ENCODE peak calls at places on chromosome 6, in six cellular contexts. Q is RWPE1, K is heart right ventricle, I is AG09309, E is sigmoid colon, A is WTC11. W is an unnamed sample.
A peak's percentile ranks its signal among the peaks of the same experiment; 100 is the strongest.

GRCh38 chr6:24385536-24386269 is 17.0 kb upstream of the MRS2 start:
- DNase-seq in A (no peak), E (no peak), I (no peak), Q (no peak), K (no peak), W (no peak)

GRCh38 chr6:27922949-27923348 is 10.8 kb upstream of the OR2B2 start:
- DNase-seq in Q (no peak), A (no peak), I (no peak), E (no peak), K (no peak), W (no peak)

GRCh38 chr6:130912451-130912850 is 85.2 kb downstream of the SMLR1 start:
- DNase-seq in I (no peak), K (no peak), E (no peak), Q (no peak), A (no peak), W (no peak)

GRCh38 chr6:128806274-128806673 is 76.7 kb upstream of the LAMA2 start:
- DNase-seq in I (no peak), A (no peak), E (peak; percentile 54), K (no peak), Q (no peak), W (no peak)

GRCh38 chr6:85684125-85684808 is 41.6 kb upstream of the SYNCRIP start:
- DNase-seq in I (no peak), K (no peak), Q (no peak), E (no peak), A (no peak), W (no peak)

GRCh38 chr6:160172704-160173103 is 51.1 kb downstream of the SLC22A1 start:
- DNase-seq in Q (no peak), A (no peak), K (no peak), E (peak; percentile 74), I (no peak), W (no peak)

GRCh38 chr6:132498638-132499037 is 14.3 kb downstream of the STX7 start:
- DNase-seq in E (no peak), A (no peak), I (no peak), K (no peak), Q (no peak), W (no peak)

GRCh38 chr6:158437571-158437970 is 122.3 kb upstream of the TMEM181 start:
- DNase-seq in K (no peak), A (no peak), I (no peak), E (no peak), Q (no peak), W (no peak)

GRCh38 chr6:24743265-24743943 is 24.4 kb upstream of the C6orf62 start:
- DNase-seq in Q (peak; percentile 93), E (no peak), I (peak; percentile 91), K (no peak), A (no peak), W (peak; percentile 86)

GRCh38 chr6:169208011-169208410 is 45.6 kb downstream of the THBS2 start:
- DNase-seq in E (no peak), Q (no peak), K (no peak), A (no peak), I (no peak), W (no peak)

GRCh38 chr6:142313284-142313683 is 11.5 kb downstream of the ADGRG6 start:
- DNase-seq in K (no peak), A (no peak), I (no peak), E (no peak), Q (no peak), W (peak; percentile 15)

GRCh38 chr6:156773476-156773875 is 3.7 kb upstream of the ARID1B start:
- DNase-seq in A (no peak), E (no peak), I (no peak), Q (no peak), K (no peak), W (no peak)

GRCh38 chr6:41022294-41022693 is 16.7 kb downstream of the UNC5CL start:
- DNase-seq in I (no peak), E (no peak), Q (no peak), A (no peak), K (no peak), W (no peak)

GRCh38 chr6:78436335-78436734 is 431.0 kb upstream of the IRAK1BP1 start:
- DNase-seq in Q (peak; percentile 10), A (no peak), E (no peak), K (no peak), I (peak; percentile 24), W (no peak)

GRCh38 chr6:52407467-52407866 is 12.7 kb upstream of the EFHC1 start:
- DNase-seq in A (no peak), I (no peak), K (no peak), Q (peak; percentile 55), E (no peak), W (no peak)

GRCh38 chr6:149728499-149729234 is 10.8 kb upstream of the LATS1 start:
- DNase-seq in Q (no peak), E (no peak), K (no peak), I (no peak), A (no peak), W (no peak)

GRCh38 chr6:1311400-1312192 is at the start of gene FOXQ1:
- DNase-seq in E (no peak), Q (peak; percentile 66), K (no peak), A (peak; percentile 70), I (no peak), W (no peak)

GRCh38 chr6:170182781-170183120 is 108.1 kb downstream of the DLL1 start:
- DNase-seq in E (no peak), Q (no peak), K (no peak), I (no peak), A (no peak), W (no peak)

GRCh38 chr6:88512951-88513350 is 346.8 kb upstream of the CNR1 start:
- DNase-seq in Q (peak; percentile 11), A (no peak), K (no peak), E (no peak), I (no peak), W (no peak)

GRCh38 chr6:40782355-40782754 is 195.2 kb upstream of the LRFN2 start:
- DNase-seq in K (no peak), I (no peak), E (no peak), A (no peak), Q (no peak), W (no peak)

GRCh38 chr6:89938014-89938413 is 43.7 kb downstream of the GJA10 start:
- DNase-seq in K (no peak), A (no peak), I (no peak), E (no peak), Q (no peak), W (no peak)

GRCh38 chr6:14425805-14426204 is 308.2 kb downstream of the CD83 start:
- DNase-seq in E (no peak), A (no peak), K (no peak), I (no peak), Q (no peak), W (no peak)

GRCh38 chr6:151772436-151772835 is 35.0 kb upstream of the ESR1 start:
- DNase-seq in I (no peak), K (no peak), A (no peak), Q (no peak), E (no peak), W (no peak)

GRCh38 chr6:119344306-119344705 is 5.3 kb downstream of the MAN1A1 start:
- DNase-seq in E (no peak), Q (no peak), I (no peak), A (no peak), K (no peak), W (no peak)

GRCh38 chr6:144362042-144363018 is 77.2 kb downstream of the UTRN start:
- DNase-seq in K (no peak), I (no peak), E (no peak), Q (no peak), A (no peak), W (no peak)

GRCh38 chr6:43196337-43196736 is 14.3 kb downstream of the CUL9 start:
- DNase-seq in E (no peak), A (no peak), K (no peak), I (no peak), Q (no peak), W (no peak)

GRCh38 chr6:113901482-113901881 is 44.3 kb downstream of the MARCKS start:
- DNase-seq in I (peak; percentile 28), Q (no peak), E (no peak), K (no peak), A (no peak), W (no peak)

GRCh38 chr6:1817033-1817761 is 207.5 kb downstream of the FOXC1 start:
- DNase-seq in A (no peak), E (no peak), K (no peak), Q (no peak), I (no peak), W (peak; percentile 20)

GRCh38 chr6:168136622-168137021 is 57.6 kb upstream of the FRMD1 start:
- DNase-seq in K (no peak), E (no peak), I (no peak), Q (no peak), A (no peak), W (no peak)

DNA sequence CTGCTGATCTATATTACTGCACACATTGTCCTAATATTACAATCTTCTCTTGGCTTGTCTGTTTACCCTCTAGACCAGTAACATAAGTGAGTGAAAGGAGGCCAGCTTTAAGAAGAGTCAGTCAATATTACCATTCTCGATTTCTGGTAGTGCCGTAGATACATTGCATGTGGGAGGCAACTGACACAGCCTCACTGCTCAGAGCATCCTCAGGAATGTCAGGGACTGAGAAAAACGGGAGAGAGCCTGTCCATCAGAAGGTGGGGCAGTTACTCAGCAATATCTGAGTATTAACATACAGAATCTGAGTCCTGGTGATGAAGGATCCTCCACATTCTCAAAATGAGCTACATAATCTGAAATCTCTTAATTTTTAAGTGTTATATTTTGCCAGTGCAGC is 259.9 kb downstream of the GJA1 start:
- DNase-seq in Q (no peak), K (no peak), E (no peak), A (no peak), I (no peak), W (no peak)
- TF ChIP-seq CTCF in Q (no peak), K (no peak), E (no peak), A (no peak), I (no peak), W (no peak)

DNA sequence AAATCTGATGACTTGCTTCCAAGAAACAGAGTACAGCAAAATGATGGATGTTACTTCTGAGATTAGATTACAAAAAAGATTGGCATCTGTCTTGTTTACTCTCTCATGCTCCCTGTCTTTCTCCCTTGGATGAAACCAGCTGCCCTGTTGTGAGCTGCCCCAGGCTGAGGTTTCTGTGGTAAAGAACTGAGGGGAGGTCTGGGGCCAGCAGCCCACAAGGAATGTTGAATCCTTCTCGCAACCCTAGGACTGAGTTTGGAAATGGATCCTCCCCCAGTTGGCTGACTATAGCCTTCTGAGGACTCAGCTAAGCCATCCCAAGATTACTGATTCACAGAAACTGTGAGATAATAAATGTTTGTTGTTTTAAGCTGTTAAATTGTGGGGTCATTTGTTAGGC is 5.6 kb upstream of the HECA start:
- DNase-seq in A (no peak), K (no peak), Q (no peak), E (no peak), I (peak; percentile 51), W (no peak)
- TF ChIP-seq CTCF in A (no peak), K (no peak), Q (no peak), E (no peak), I (no peak), W (no peak)

GRCh38 chr6:13397359-13398080 is 69.2 kb upstream of the TBC1D7 start:
- DNase-seq in E (no peak), Q (no peak), I (no peak), A (no peak), K (no peak), W (no peak)
- TF ChIP-seq CTCF in E (no peak), Q (peak; percentile 7), I (no peak), A (no peak), K (no peak), W (no peak)

DNA sequence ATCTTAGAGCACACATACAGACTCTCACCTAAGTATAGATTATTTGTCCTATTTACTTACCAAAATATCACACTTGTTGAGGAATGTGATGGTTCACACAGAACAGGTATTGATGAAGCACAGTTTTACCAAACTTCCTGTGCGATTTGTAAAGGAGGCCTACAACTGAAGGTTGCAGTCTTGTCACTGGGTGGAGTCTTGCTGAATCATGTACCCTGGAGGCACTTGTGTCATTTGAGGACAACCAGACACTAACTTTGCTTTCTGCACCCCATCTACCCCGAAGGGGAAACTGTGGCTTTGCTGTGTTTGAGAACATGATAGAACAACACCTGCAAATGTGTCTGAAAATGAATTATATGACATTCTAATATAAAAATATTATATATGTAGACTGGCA is 32.4 kb upstream of the HINT3 start:
- DNase-seq in E (no peak), Q (no peak), I (no peak), K (no peak), A (no peak), W (no peak)
- TF ChIP-seq CTCF in E (no peak), Q (no peak), I (no peak), K (no peak), A (no peak), W (no peak)